ENCODE peak calls at places on chromosomes 1 and 21, in ten cellular contexts. U is psoas muscle; E is GM13977; Q is keratinocyte; B is spleen; L is HFF-Myc; G is neural crest cell; Y is sigmoid colon; S is CD4-positive, alpha-beta T cell; O is osteocyte. X is an unnamed sample.

GRCh38 chr1:59058681-59059441 is 238.0 kb upstream of the FGGY start:
- DNase-seq in S (no peak), G (no peak), U (no peak), E (no peak), O (no peak), B (no peak), Q (no peak), Y (no peak), L (no peak), X (no peak)

GRCh38 chr1:176559474-176560390 is 96.8 kb downstream of the PAPPA2 start:
- DNase-seq in E (peak), S (no peak), G (peak), U (peak), O (peak), Y (peak), Q (no peak), B (no peak), L (peak), X (no peak)

GRCh38 chr1:184427722-184428121 is 40.9 kb downstream of the C1orf21 start:
- DNase-seq in O (no peak), L (no peak), B (no peak), Q (no peak), G (no peak), S (no peak), U (no peak), E (no peak), Y (no peak), X (no peak)

GRCh38 chr1:234558186-234558836 is 51.7 kb downstream of the IRF2BP2 start:
- DNase-seq in S (no peak), Y (no peak), Q (no peak), O (no peak), E (no peak), B (no peak), L (no peak), U (no peak), G (no peak), X (no peak)

GRCh38 chr1:214002060-214002459 is 14.3 kb downstream of the PROX1 start:
- DNase-seq in O (no peak), Y (no peak), L (no peak), S (no peak), E (no peak), U (no peak), Q (no peak), G (no peak), B (no peak), X (no peak)

GRCh38 chr1:55938376-55938850 is 641.0 kb downstream of the PLPP3 start:
- DNase-seq in U (no peak), L (no peak), Q (no peak), G (no peak), O (no peak), E (no peak), Y (no peak), S (no peak), B (no peak), X (no peak)

GRCh38 chr1:72366473-72366872 is 84.1 kb upstream of the NEGR1 start:
- DNase-seq in B (no peak), L (peak), S (no peak), Y (no peak), E (no peak), O (no peak), Q (no peak), G (no peak), U (no peak), X (no peak)

GRCh38 chr21:41854426-41854995 is 24.6 kb downstream of the PRDM15 start:
- DNase-seq in L (no peak), U (no peak), E (no peak), Y (no peak), O (no peak), G (no peak), Q (no peak), S (no peak), B (peak), X (peak)

GRCh38 chr21:31158789-31159581 is 120.7 kb upstream of the KRTAP19-8 start:
- DNase-seq in B (no peak), S (no peak), Y (no peak), Q (no peak), U (no peak), E (no peak), O (no peak), G (no peak), L (no peak), X (no peak)

GRCh38 chr1:151485685-151486255 is 25.4 kb upstream of the CGN start:
- DNase-seq in O (no peak), Q (no peak), U (no peak), E (no peak), G (no peak), S (no peak), B (no peak), L (no peak), Y (no peak), X (no peak)

GRCh38 chr1:8486047-8486446 is 168.1 kb downstream of the SLC45A1 start:
- DNase-seq in B (no peak), Y (no peak), O (no peak), E (no peak), Q (no peak), U (no peak), L (no peak), S (no peak), G (no peak), X (no peak)

GRCh38 chr1:41754540-41754939 is 164.2 kb downstream of the HIVEP3 start:
- DNase-seq in L (no peak), Q (no peak), S (no peak), U (no peak), E (no peak), B (peak), O (no peak), G (no peak), Y (no peak), X (no peak)

GRCh38 chr1:214570442-214570841 is 19.0 kb upstream of the PTPN14 start:
- DNase-seq in Q (no peak), G (no peak), S (no peak), E (no peak), B (no peak), L (no peak), Y (no peak), O (no peak), U (no peak), X (no peak)

GRCh38 chr1:16630661-16631247 is 17.4 kb upstream of the NBPF1 start:
- DNase-seq in U (peak), Y (peak), B (peak), Q (no peak), L (no peak), O (peak), E (peak), S (no peak), G (no peak), X (peak)

GRCh38 chr1:178870944-178871343 is at the start of gene ANGPTL1:
- DNase-seq in G (peak), O (no peak), U (no peak), S (no peak), E (no peak), Y (no peak), Q (no peak), L (peak), B (no peak), X (no peak)

GRCh38 chr1:10676987-10677386 is 119.5 kb downstream of the CASZ1 start:
- DNase-seq in B (no peak), U (no peak), Y (no peak), Q (no peak), G (no peak), L (no peak), E (no peak), S (no peak), O (no peak), X (no peak)

GRCh38 chr1:211589782-211590721 is 11.1 kb upstream of the SLC30A1 start:
- DNase-seq in S (no peak), G (no peak), Y (peak), O (no peak), B (peak), E (no peak), Q (no peak), U (peak), L (no peak), X (no peak)

GRCh38 chr1:93738926-93739325 is 57.3 kb upstream of the BCAR3 start:
- DNase-seq in L (no peak), Y (no peak), Q (no peak), O (no peak), E (no peak), B (no peak), U (no peak), G (no peak), S (no peak), X (no peak)

GRCh38 chr1:225158291-225158690 is 228.8 kb downstream of the DNAH14 start:
- DNase-seq in O (no peak), L (no peak), U (no peak), G (no peak), S (no peak), Q (no peak), Y (no peak), B (no peak), E (no peak), X (no peak)

GRCh38 chr21:45546636-45547203 is 4.5 kb upstream of the SLC19A1 start:
- DNase-seq in U (no peak), Y (no peak), G (no peak), B (peak), E (no peak), Q (no peak), O (no peak), S (no peak), L (no peak), X (no peak)

GRCh38 chr1:94683886-94684285 is 136.3 kb upstream of the SLC44A3 start:
- DNase-seq in G (no peak), S (no peak), Y (no peak), O (no peak), B (no peak), Q (no peak), L (no peak), U (no peak), E (no peak), X (no peak)

GRCh38 chr1:21931171-21932093 is 5.7 kb downstream of the HSPG2 start:
- DNase-seq in E (no peak), B (peak), Q (no peak), U (peak), O (no peak), G (no peak), L (no peak), S (no peak), Y (peak), X (no peak)

GRCh38 chr1:229753764-229754553 is 127.9 kb downstream of the URB2 start:
- DNase-seq in Q (no peak), Y (no peak), B (no peak), S (no peak), U (no peak), O (no peak), G (no peak), E (peak), L (no peak), X (no peak)

GRCh38 chr1:154902920-154903566 is 33.0 kb upstream of the KCNN3 start:
- DNase-seq in O (no peak), S (no peak), E (no peak), L (no peak), U (no peak), Q (no peak), Y (no peak), G (no peak), B (no peak), X (no peak)

GRCh38 chr1:42420911-42421585 is 34.8 kb downstream of the ZMYND12 start:
- DNase-seq in Y (peak), G (no peak), S (no peak), O (no peak), L (peak), U (peak), B (no peak), Q (no peak), E (no peak), X (no peak)

GRCh38 chr1:6523566-6523965 is 30.7 kb downstream of the NOL9 start:
- DNase-seq in U (no peak), O (no peak), E (peak), B (no peak), Q (no peak), L (no peak), G (no peak), S (no peak), Y (no peak), X (peak)

GRCh38 chr1:55232448-55233148 is 17.4 kb upstream of the USP24 start:
- DNase-seq in G (no peak), Y (no peak), O (no peak), E (no peak), U (no peak), Q (no peak), B (no peak), S (no peak), L (no peak), X (no peak)

GRCh38 chr1:214102907-214103306 is 115.1 kb downstream of the PROX1 start:
- DNase-seq in U (no peak), Y (no peak), S (no peak), B (no peak), E (no peak), G (no peak), O (no peak), L (peak), Q (peak), X (no peak)

GRCh38 chr1:53398585-53399365 is 60.4 kb upstream of the DMRTB1 start:
- DNase-seq in B (no peak), U (no peak), Y (peak), Q (no peak), S (no peak), G (no peak), L (no peak), E (no peak), O (peak), X (no peak)

GRCh38 chr1:65596768-65597167 is 176.3 kb downstream of the LEPR start:
- DNase-seq in B (no peak), O (no peak), L (no peak), Y (no peak), G (no peak), S (no peak), E (no peak), Q (no peak), U (no peak), X (no peak)

GRCh38 chr1:89810302-89810701 is 10.5 kb upstream of the LRRC8D start:
- DNase-seq in Y (no peak), Q (no peak), E (no peak), U (no peak), G (no peak), O (no peak), L (no peak), B (no peak), S (no peak), X (no peak)

GRCh38 chr1:43858324-43858723 is 75.3 kb upstream of the ARTN start:
- DNase-seq in B (no peak), S (no peak), Q (peak), G (no peak), U (peak), Y (peak), O (peak), L (peak), E (no peak), X (no peak)

GRCh38 chr1:87084247-87084836 is 169.9 kb downstream of the HS2ST1 start:
- DNase-seq in O (no peak), Q (no peak), G (no peak), S (no peak), B (no peak), Y (no peak), L (no peak), U (no peak), E (no peak), X (no peak)

GRCh38 chr1:24205701-24206464 is 18.8 kb upstream of the IFNLR1 start:
- DNase-seq in B (no peak), E (no peak), Y (no peak), O (no peak), Q (no peak), S (no peak), U (no peak), G (no peak), L (no peak), X (peak)

GRCh38 chr1:23913212-23913880 is at the start of gene CNR2:
- DNase-seq in L (no peak), U (no peak), E (no peak), G (no peak), Q (no peak), B (peak), O (no peak), Y (no peak), S (peak), X (no peak)

DNA sequence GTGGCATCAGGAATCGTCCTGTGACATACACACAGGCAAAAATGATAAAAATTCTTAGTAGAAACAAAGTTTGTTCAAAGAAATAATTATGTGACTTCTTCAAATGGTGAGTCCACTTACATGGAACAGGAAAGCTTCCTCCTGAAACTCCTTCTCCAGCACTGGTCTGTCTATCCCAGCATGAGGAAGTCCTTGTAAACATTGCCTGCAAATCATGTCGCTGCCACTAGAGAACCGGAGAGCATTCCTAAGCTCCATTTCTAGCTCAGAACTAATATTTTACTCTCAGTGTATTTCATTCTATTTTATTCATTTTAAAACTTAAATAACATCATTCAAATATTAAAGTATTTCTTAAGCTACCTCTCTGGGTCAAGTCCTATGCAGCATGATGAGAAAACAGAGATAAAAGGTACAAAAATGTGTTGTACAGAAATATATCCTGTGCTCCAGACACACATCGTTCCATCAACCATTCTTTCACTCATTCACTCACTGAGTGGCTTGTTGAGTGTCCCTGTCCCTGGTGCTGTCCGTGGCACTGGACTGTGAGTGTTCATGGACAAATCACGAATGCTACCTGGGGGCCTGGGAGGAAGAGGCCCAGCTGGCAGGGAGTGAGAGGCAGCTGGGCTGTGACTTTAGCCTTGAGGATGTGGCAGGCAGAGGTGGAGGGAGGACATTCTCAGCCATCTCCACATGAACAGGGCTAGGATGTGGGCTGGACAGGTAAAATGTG is 10.0 kb downstream of the CYP4A22 start:
- DNase-seq in Y (no peak), Q (no peak), L (no peak), B (no peak), O (no peak), E (no peak), G (no peak), S (no peak), U (no peak), X (no peak)
- TF ChIP-seq CTCF in Y (no peak), Q (no peak), L (no peak), B (no peak), O (no peak), E (no peak), G (peak), S (no peak), U (no peak), X (no peak)

GRCh38 chr1:226957714-226958113 is 17.6 kb downstream of the COQ8A start:
- DNase-seq in G (no peak), Q (no peak), Y (no peak), L (no peak), S (no peak), E (no peak), O (no peak), U (no peak), B (no peak), X (no peak)
- TF ChIP-seq CTCF in G (no peak), Q (no peak), Y (no peak), L (no peak), S (no peak), E (no peak), O (no peak), U (no peak), B (no peak), X (no peak)

GRCh38 chr1:200505257-200505656 is 95.4 kb upstream of the ZNF281 start:
- DNase-seq in G (no peak), O (no peak), E (no peak), Y (no peak), Q (no peak), U (no peak), S (no peak), L (no peak), B (no peak), X (no peak)

GRCh38 chr1:200510228-200510623 is 100.4 kb upstream of the ZNF281 start:
- DNase-seq in Y (peak), L (peak), Q (peak), G (peak), O (peak), E (peak), B (no peak), U (peak), S (peak), X (no peak)

GRCh38 chr1:200512191-200512590 is 102.4 kb upstream of the ZNF281 start:
- DNase-seq in E (no peak), B (no peak), L (peak), Y (no peak), U (no peak), O (no peak), Q (peak), G (no peak), S (no peak), X (no peak)

GRCh38 chr1:200506471-200506870 is 96.6 kb upstream of the ZNF281 start:
- DNase-seq in Y (no peak), E (no peak), O (no peak), G (no peak), B (no peak), L (no peak), S (no peak), U (no peak), Q (no peak), X (no peak)
- TF ChIP-seq CTCF in Y (no peak), E (no peak), O (no peak), G (no peak), B (no peak), L (no peak), S (no peak), U (no peak), Q (no peak), X (no peak)

GRCh38 chr1:191530928-191531327 is 627.3 kb upstream of the RGS18 start:
- DNase-seq in L (no peak), Y (no peak), G (no peak), O (no peak), S (no peak), E (no peak), Q (no peak), B (no peak), U (no peak), X (no peak)

GRCh38 chr1:191533254-191533653 is 625.0 kb upstream of the RGS18 start:
- DNase-seq in U (no peak), S (no peak), E (no peak), L (no peak), O (no peak), Q (no peak), B (peak), G (no peak), Y (no peak), X (no peak)

DNA sequence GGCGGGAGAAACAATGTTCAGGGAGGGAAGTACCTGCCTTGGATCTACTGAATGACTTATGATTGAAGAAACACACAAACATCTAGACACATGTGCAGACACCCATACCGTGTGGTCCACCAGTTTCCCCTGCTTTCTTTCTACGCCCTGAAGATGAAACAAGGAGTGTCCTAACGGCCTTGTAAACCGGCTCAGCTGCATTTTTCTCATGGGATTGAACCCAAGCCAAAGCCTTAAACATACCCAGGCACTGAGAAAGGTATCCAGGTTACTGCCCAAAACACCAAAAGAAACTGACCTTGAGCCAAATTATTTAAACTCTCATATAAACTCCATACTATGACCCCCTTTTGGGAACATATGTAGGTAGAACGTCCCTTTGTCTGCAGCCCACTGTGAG is 630.0 kb upstream of the RGS18 start:
- DNase-seq in Y (no peak), L (no peak), E (no peak), O (no peak), S (no peak), B (no peak), G (no peak), U (no peak), Q (no peak), X (no peak)
- TF ChIP-seq CTCF in Y (no peak), L (no peak), E (no peak), O (no peak), S (no peak), B (no peak), G (no peak), U (no peak), Q (no peak), X (no peak)

GRCh38 chr1:198756470-198756869 is 117.6 kb downstream of the PTPRC start:
- DNase-seq in G (no peak), S (no peak), L (no peak), U (no peak), B (no peak), Y (no peak), O (no peak), E (no peak), Q (no peak), X (no peak)
- TF ChIP-seq CTCF in G (peak), S (peak), L (peak), U (peak), B (no peak), Y (no peak), O (peak), E (no peak), Q (no peak), X (peak)

DNA sequence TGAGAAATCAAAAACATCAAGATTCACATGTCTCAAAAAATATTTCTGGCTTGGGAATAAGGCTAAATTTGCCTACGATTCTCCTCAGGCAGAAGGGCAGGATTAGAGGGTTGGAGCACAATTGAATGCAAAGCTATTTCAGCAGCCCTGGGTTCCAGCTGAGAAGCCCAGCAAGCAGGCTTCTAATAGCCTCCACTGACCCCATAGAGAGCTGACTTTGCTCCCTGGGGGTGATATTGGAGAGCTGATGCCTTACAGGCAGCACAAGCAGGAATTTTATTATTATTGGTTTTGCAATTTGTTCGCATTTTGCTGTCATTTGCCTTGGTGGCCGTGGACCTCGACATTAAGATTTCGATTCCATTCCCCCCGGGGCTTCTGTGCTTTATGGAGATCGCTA is 518.7 kb upstream of the CAMK1G start:
- DNase-seq in E (no peak), G (no peak), O (no peak), Y (no peak), B (no peak), L (no peak), S (no peak), U (no peak), Q (no peak), X (no peak)
- TF ChIP-seq CTCF in E (no peak), G (no peak), O (no peak), Y (no peak), B (no peak), L (no peak), S (no peak), U (no peak), Q (no peak), X (no peak)